ENCODE peak calls at places on chromosomes 11 and 22, in ten cellular contexts. H is H1, T is NB4, Q is right lobe of liver, P is body of pancreas, K is H54, I is tibial nerve, V is GM12891, Z is IMR-90, G is ovary. C is an unnamed sample.
A peak's percentile ranks its signal among the peaks of the same experiment; 100 is the strongest.

GRCh38 chr11:133934599-133935550 is 21.9 kb downstream of the IGSF9B start:
- DNase-seq in Q (no peak), Z (peak; percentile 19), T (peak; percentile 63), G (no peak), H (no peak), V (no peak), I (peak; percentile 27), K (peak; percentile 93), P (no peak), C (peak; percentile 27)

GRCh38 chr11:12066056-12066798 is 44.2 kb upstream of the MICAL2 start:
- DNase-seq in Z (peak; percentile 98), P (no peak), G (no peak), V (no peak), I (no peak), Q (no peak), H (no peak), K (no peak), T (peak; percentile 85), C (peak; percentile 24)

GRCh38 chr11:33624082-33624481 is 76.5 kb downstream of the C11orf91 start:
- DNase-seq in Z (no peak), H (no peak), K (no peak), T (no peak), I (no peak), P (no peak), Q (no peak), G (no peak), V (no peak), C (peak; percentile 9)

GRCh38 chr11:561148-562003 is 606 bp downstream of the RASSF7 start:
- DNase-seq in V (no peak), T (peak; percentile 67), P (peak; percentile 87), H (no peak), K (peak; percentile 93), Z (no peak), I (no peak), Q (peak; percentile 84), G (no peak), C (peak; percentile 50)

GRCh38 chr11:59429924-59430516 is 3.8 kb upstream of the OR5A2 start:
- DNase-seq in H (no peak), Q (no peak), T (peak; percentile 71), I (no peak), G (no peak), V (peak; percentile 13), P (peak; percentile 27), K (no peak), Z (peak; percentile 45), C (peak; percentile 43)

GRCh38 chr11:10418950-10419310 is 36.1 kb upstream of the AMPD3 start:
- DNase-seq in Z (no peak), G (no peak), Q (no peak), V (no peak), P (no peak), H (no peak), I (no peak), T (peak; percentile 59), K (no peak), C (no peak)

GRCh38 chr11:112017538-112017937 is 7.7 kb upstream of the DLAT start:
- DNase-seq in T (no peak), I (no peak), V (no peak), H (no peak), Z (peak; percentile 78), Q (no peak), G (no peak), K (no peak), P (peak; percentile 45), C (no peak)

GRCh38 chr11:9815486-9816136 is 151.7 kb downstream of the SWAP70 start:
- DNase-seq in T (peak; percentile 24), I (no peak), Z (peak; percentile 87), Q (no peak), G (no peak), P (no peak), V (no peak), K (peak; percentile 84), H (no peak), C (no peak)

GRCh38 chr11:104547996-104548661 is 350.1 kb downstream of the CASP12 start:
- DNase-seq in K (no peak), V (no peak), I (no peak), Q (no peak), H (no peak), T (peak; percentile 16), G (no peak), Z (peak; percentile 63), P (no peak), C (no peak)

GRCh38 chr22:47602732-47603131 is 840.3 kb downstream of the TBC1D22A start:
- DNase-seq in P (no peak), G (no peak), K (no peak), Z (no peak), V (no peak), H (no peak), I (no peak), T (no peak), Q (no peak), C (no peak)

GRCh38 chr11:58618215-58618614 is 4.2 kb upstream of the CNTF start:
- DNase-seq in H (no peak), K (no peak), G (no peak), T (no peak), Z (no peak), I (no peak), V (no peak), P (peak; percentile 35), Q (no peak), C (peak; percentile 18)

GRCh38 chr11:13434247-13435205 is 28.5 kb downstream of the BTBD10 start:
- DNase-seq in T (no peak), V (no peak), H (no peak), K (no peak), Q (no peak), I (no peak), G (no peak), P (no peak), Z (peak; percentile 12), C (no peak)

DNA sequence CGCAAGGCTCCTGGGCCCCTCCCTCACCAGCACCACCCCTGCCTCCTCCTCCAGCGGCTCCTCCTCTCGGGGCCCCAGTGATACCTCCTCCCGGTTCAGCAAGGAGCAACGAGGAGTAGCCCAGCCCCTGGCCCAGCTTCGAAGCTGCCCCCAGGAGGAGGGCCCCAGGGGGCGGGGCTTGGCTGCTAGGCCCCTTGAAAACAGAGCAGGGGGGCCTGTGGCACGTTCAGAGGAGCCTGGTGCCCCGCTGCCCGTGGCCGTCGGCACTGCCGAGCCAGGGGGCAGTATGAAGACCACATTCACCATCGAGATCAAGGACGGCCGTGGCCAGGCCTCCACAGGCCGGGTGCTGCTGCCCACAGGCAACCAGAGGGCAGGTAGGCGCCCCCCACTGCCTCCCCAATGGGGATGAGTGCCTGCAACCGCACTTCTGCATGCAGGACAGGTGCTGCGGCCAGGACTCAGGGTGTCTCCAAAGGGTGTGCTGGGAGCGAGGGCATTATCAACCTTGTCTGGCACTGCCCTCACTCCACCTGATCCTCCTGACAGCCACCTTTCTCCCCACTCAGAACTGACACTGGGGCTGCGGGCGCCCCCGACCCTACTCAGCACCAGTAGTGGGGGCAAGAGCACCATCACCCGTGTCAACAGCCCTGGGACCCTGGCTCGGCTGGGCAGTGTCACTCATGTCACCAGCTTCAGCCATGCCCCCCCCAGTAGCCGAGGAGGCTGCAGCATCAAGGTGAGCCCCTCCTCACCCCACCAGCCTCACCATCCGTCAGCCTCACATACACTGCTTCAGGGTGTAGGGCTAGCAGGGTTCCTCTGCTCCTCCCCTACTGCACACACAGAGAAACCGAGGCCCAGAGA is 10.2 kb downstream of the SMTN start:
- DNase-seq in K (no peak), Z (no peak), Q (no peak), P (no peak), G (no peak), H (no peak), T (no peak), V (peak; percentile 11), I (no peak), C (no peak)
- TF ChIP-seq POLR2A in K (no peak), Z (no peak), Q (no peak), P (no peak), G (no peak), H (no peak), T (no peak), V (no peak), I (no peak), C (no peak)

GRCh38 chr11:6611092-6612007 is 666 bp downstream of the TAF10 start:
- DNase-seq in P (peak; percentile 46), Q (peak; percentile 61), H (no peak), K (no peak), I (no peak), V (no peak), Z (peak; percentile 21), T (peak; percentile 50), G (peak; percentile 54), C (peak; percentile 60)
- TF ChIP-seq POLR2A in P (peak; percentile 4), Q (no peak), H (no peak), K (no peak), I (no peak), V (no peak), Z (no peak), T (no peak), G (no peak), C (no peak)

DNA sequence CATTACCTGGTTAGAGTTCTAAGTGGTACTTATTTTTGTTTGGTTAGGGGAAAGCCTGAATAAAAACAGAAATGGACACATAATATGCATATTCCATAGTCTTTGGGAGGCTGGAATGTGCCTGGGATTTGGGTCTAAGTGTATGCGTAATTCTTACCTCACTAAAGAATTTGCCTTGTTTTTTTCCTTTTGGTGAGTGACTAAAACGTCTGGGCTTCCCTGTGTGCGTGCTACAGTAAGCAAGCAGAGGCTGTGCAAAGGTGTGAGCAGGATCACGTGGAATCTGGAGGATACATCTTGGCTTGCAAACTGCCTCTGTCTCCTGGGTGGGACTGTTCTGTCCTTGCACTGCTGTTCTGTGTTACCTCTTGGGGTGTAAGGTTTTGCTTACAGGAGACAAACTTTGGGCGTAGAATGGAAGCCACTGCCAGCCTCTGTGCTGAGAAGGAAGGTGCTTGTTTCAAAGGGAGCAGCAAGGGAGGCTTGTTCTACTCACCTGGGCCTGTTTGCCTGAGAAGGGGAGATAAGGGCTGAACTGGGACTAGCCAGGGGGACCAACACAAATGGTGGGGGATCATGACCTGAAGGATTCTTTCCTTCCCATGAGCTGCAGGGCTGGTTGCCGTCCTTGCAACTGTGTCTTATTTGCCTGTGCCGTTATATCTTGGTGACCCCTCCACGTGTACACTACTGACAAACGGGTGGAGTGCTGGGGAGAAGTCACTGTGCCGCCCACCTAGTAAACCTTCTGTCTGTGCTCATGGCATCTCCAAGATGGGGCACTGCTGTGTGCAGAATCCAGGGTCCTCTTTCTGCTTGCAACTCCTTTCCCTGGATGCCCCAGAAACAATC is 4.5 kb downstream of the NEAT1 start:
- DNase-seq in G (peak; percentile 62), H (no peak), P (peak; percentile 84), I (no peak), V (no peak), Q (peak; percentile 68), Z (peak; percentile 77), K (no peak), T (peak; percentile 33), C (peak; percentile 87)
- TF ChIP-seq POLR2A in G (peak; percentile 30), H (no peak), P (no peak), I (peak; percentile 50), V (peak; percentile 96), Q (peak; percentile 57), Z (peak; percentile 79), K (peak; percentile 55), T (peak; percentile 16), C (peak; percentile 86)

DNA sequence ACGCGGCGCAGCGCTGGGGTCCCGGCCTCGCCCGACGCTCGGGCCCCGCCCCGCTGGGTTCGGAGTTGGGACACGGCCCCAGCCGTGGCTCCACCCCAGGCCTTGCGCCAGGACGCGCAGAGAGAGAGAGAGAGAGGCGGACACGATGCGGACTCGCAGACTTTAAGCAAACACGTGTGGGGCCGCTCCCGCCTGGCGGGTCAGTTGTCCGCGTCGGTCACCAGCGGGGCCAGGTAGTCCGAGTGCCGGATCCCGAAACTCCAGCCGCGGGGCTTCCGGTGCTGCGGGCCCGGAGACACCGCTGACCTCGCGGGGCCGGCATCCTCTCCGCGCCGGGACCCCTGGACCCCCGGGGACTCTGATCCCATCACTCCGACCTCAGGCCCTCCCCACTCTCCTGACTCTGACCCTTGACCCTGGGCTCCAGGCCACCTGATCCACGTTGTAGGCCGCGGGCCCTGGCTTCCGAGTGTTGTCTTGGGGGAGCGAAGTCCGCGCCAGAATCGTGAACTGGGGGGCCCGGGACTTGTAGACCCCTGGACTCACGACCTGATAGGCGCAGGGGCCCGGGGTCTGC is 556 bp upstream of the TYMP start:
- DNase-seq in Z (peak; percentile 44), V (peak; percentile 59), K (no peak), H (no peak), T (peak; percentile 84), P (peak; percentile 67), G (peak; percentile 71), I (peak; percentile 55), Q (peak; percentile 93), C (peak; percentile 67)
- TF ChIP-seq POLR2A in Z (no peak), V (no peak), K (no peak), H (no peak), T (peak; percentile 49), P (peak; percentile 43), G (no peak), I (peak; percentile 5), Q (peak; percentile 83), C (no peak)